ENCODE peak calls at places on chromosomes 13 and 19, in six cellular contexts. One of them, this sample, is unnamed. For H3K27me3, the result is how much of the 10 kb centered on the place peaks cover.

GRCh38 chr19:17762505-17763229 is 11.4 kb downstream of the FCHO1 start:
- DNase-seq in GM23338: peak
- DNase-seq in heart left ventricle: no peak
- DNase-seq in astrocyte: peak
- DNase-seq in MG63: peak
- DNase-seq in neural progenitor cell: peak
- DNase-seq in this sample: peak

GRCh38 chr13:87259479-87260083 is 411.6 kb upstream of the SLITRK5 start:
- DNase-seq in neural progenitor cell: peak
- DNase-seq in heart left ventricle: no peak
- DNase-seq in astrocyte: no peak
- DNase-seq in MG63: no peak
- DNase-seq in GM23338: peak
- DNase-seq in this sample: peak

GRCh38 chr19:38324431-38324830 is 4.8 kb downstream of the KCNK6 start:
- DNase-seq in heart left ventricle: no peak
- DNase-seq in GM23338: no peak
- DNase-seq in neural progenitor cell: no peak
- DNase-seq in MG63: no peak
- DNase-seq in astrocyte: no peak
- DNase-seq in this sample: no peak

GRCh38 chr13:31765441-31765840 is 26.1 kb downstream of the RXFP2 start:
- DNase-seq in heart left ventricle: no peak
- DNase-seq in astrocyte: peak
- DNase-seq in neural progenitor cell: no peak
- DNase-seq in GM23338: no peak
- DNase-seq in MG63: peak
- DNase-seq in this sample: no peak

GRCh38 chr13:30418075-30418715 is 4.1 kb upstream of the UBE2L5 start:
- DNase-seq in MG63: no peak
- DNase-seq in astrocyte: no peak
- DNase-seq in heart left ventricle: no peak
- DNase-seq in GM23338: no peak
- DNase-seq in neural progenitor cell: no peak
- DNase-seq in this sample: no peak

GRCh38 chr19:3350014-3350663 is 16.2 kb upstream of the NFIC start:
- DNase-seq in GM23338: no peak
- DNase-seq in astrocyte: no peak
- DNase-seq in heart left ventricle: no peak
- DNase-seq in neural progenitor cell: no peak
- DNase-seq in MG63: no peak
- DNase-seq in this sample: no peak

GRCh38 chr13:106518535-106518934 is 16.9 kb downstream of the EFNB2 start:
- DNase-seq in heart left ventricle: no peak
- DNase-seq in neural progenitor cell: no peak
- DNase-seq in astrocyte: no peak
- DNase-seq in GM23338: no peak
- DNase-seq in MG63: no peak
- DNase-seq in this sample: no peak

GRCh38 chr13:67100723-67101122 is 129.4 kb downstream of the PCDH9 start:
- DNase-seq in astrocyte: peak
- DNase-seq in neural progenitor cell: no peak
- DNase-seq in heart left ventricle: no peak
- DNase-seq in GM23338: peak
- DNase-seq in MG63: no peak
- DNase-seq in this sample: no peak

GRCh38 chr13:107124129-107124718 is 556.3 kb upstream of the ARGLU1 start:
- DNase-seq in neural progenitor cell: peak
- DNase-seq in astrocyte: no peak
- DNase-seq in heart left ventricle: no peak
- DNase-seq in GM23338: peak
- DNase-seq in MG63: no peak
- DNase-seq in this sample: no peak

GRCh38 chr19:53772943-53773342 is 51.2 kb downstream of the NLRP12 start:
- DNase-seq in heart left ventricle: peak
- DNase-seq in GM23338: peak
- DNase-seq in neural progenitor cell: peak
- DNase-seq in MG63: peak
- DNase-seq in astrocyte: peak
- DNase-seq in this sample: peak

GRCh38 chr13:21528616-21529015 is 69.5 kb upstream of the ZDHHC20 start:
- DNase-seq in MG63: no peak
- DNase-seq in astrocyte: peak
- DNase-seq in heart left ventricle: no peak
- DNase-seq in neural progenitor cell: no peak
- DNase-seq in GM23338: no peak
- DNase-seq in this sample: no peak

GRCh38 chr19:5826531-5827341 is 12.8 kb downstream of the FUT6 start:
- DNase-seq in neural progenitor cell: peak
- DNase-seq in MG63: peak
- DNase-seq in heart left ventricle: peak
- DNase-seq in astrocyte: no peak
- DNase-seq in GM23338: peak
- DNase-seq in this sample: peak

GRCh38 chr13:24148414-24149305 is 11.9 kb upstream of the SPATA13 start:
- DNase-seq in astrocyte: peak
- DNase-seq in heart left ventricle: no peak
- DNase-seq in GM23338: peak
- DNase-seq in neural progenitor cell: no peak
- DNase-seq in MG63: peak
- DNase-seq in this sample: peak

GRCh38 chr19:21047712-21048111 is 27.3 kb downstream of the ZNF430 start:
- DNase-seq in astrocyte: no peak
- DNase-seq in GM23338: no peak
- DNase-seq in neural progenitor cell: no peak
- DNase-seq in heart left ventricle: no peak
- DNase-seq in MG63: no peak
- DNase-seq in this sample: no peak

GRCh38 chr13:41973247-41973741 is 12.4 kb upstream of the VWA8 start:
- DNase-seq in MG63: no peak
- DNase-seq in neural progenitor cell: peak
- DNase-seq in astrocyte: no peak
- DNase-seq in heart left ventricle: peak
- DNase-seq in GM23338: peak
- DNase-seq in this sample: peak

GRCh38 chr19:16969127-16969526 is 57.5 kb downstream of the CPAMD8 start:
- DNase-seq in astrocyte: no peak
- DNase-seq in neural progenitor cell: no peak
- DNase-seq in heart left ventricle: no peak
- DNase-seq in GM23338: peak
- DNase-seq in MG63: no peak
- DNase-seq in this sample: no peak

GRCh38 chr13:84032116-84032515 is 149.8 kb upstream of the SLITRK1 start:
- DNase-seq in neural progenitor cell: no peak
- DNase-seq in MG63: no peak
- DNase-seq in astrocyte: peak
- DNase-seq in GM23338: no peak
- DNase-seq in heart left ventricle: no peak
- DNase-seq in this sample: no peak

GRCh38 chr19:49988433-49988832 is 27.5 kb upstream of the SIGLEC11 start:
- DNase-seq in GM23338: no peak
- DNase-seq in MG63: peak
- DNase-seq in heart left ventricle: no peak
- DNase-seq in astrocyte: peak
- DNase-seq in neural progenitor cell: no peak
- DNase-seq in this sample: no peak

GRCh38 chr19:14505488-14506239 is 9.7 kb upstream of the GIPC1 start:
- DNase-seq in neural progenitor cell: peak
- DNase-seq in heart left ventricle: no peak
- DNase-seq in MG63: peak
- DNase-seq in GM23338: peak
- DNase-seq in astrocyte: peak
- DNase-seq in this sample: peak

GRCh38 chr13:98284677-98285076 is 107.6 kb upstream of the RNF113B start:
- DNase-seq in MG63: no peak
- DNase-seq in heart left ventricle: no peak
- DNase-seq in GM23338: no peak
- DNase-seq in astrocyte: no peak
- DNase-seq in neural progenitor cell: no peak
- DNase-seq in this sample: no peak

GRCh38 chr19:39752795-39753194 is 15.0 kb upstream of the CLC start:
- DNase-seq in neural progenitor cell: no peak
- DNase-seq in GM23338: no peak
- DNase-seq in MG63: no peak
- DNase-seq in astrocyte: no peak
- DNase-seq in heart left ventricle: no peak
- DNase-seq in this sample: no peak

GRCh38 chr13:35139591-35139990 is 197.5 kb downstream of the NBEA start:
- DNase-seq in heart left ventricle: no peak
- DNase-seq in GM23338: no peak
- DNase-seq in neural progenitor cell: no peak
- DNase-seq in MG63: no peak
- DNase-seq in astrocyte: peak
- DNase-seq in this sample: no peak

GRCh38 chr19:10334340-10335148 is 1.2 kb upstream of the RAVER1 start:
- DNase-seq in astrocyte: peak
- DNase-seq in neural progenitor cell: peak
- DNase-seq in GM23338: peak
- DNase-seq in heart left ventricle: peak
- DNase-seq in MG63: peak
- DNase-seq in this sample: peak

GRCh38 chr19:41223431-41224234 is 4.6 kb downstream of the AXL start:
- DNase-seq in MG63: peak
- DNase-seq in heart left ventricle: no peak
- DNase-seq in neural progenitor cell: peak
- DNase-seq in astrocyte: peak
- DNase-seq in GM23338: peak
- DNase-seq in this sample: peak

DNA sequence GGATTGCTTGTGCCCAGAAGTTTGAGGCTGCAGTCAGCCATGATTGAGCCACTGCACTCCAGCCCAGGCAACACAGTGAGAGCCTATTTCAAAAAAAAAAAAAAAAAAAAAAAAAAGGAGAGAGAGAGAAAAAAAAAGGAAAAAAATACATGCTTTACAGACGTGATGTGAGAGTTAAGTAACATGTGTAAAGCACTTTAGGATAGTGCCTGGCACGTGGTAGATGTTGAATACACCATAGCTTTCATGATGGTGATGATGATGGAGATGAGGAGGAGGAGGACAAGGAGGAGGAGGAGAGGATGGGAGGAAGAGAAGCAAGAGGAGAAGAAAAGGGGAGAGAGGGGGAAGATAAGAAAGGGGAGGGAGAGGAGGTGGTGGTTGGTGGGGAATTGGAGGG is 15.1 kb upstream of the RUBCNL start:
- DNase-seq in MG63: no peak
- DNase-seq in GM23338: no peak
- DNase-seq in neural progenitor cell: no peak
- DNase-seq in heart left ventricle: no peak
- DNase-seq in astrocyte: no peak
- DNase-seq in this sample: no peak
- H3K4me3 ChIP-seq in MG63: no peak
- H3K4me3 ChIP-seq in GM23338: no peak
- H3K4me3 ChIP-seq in neural progenitor cell: no peak
- H3K4me3 ChIP-seq in heart left ventricle: no peak
- H3K4me3 ChIP-seq in astrocyte: no peak
- H3K4me3 ChIP-seq in this sample: no peak

DNA sequence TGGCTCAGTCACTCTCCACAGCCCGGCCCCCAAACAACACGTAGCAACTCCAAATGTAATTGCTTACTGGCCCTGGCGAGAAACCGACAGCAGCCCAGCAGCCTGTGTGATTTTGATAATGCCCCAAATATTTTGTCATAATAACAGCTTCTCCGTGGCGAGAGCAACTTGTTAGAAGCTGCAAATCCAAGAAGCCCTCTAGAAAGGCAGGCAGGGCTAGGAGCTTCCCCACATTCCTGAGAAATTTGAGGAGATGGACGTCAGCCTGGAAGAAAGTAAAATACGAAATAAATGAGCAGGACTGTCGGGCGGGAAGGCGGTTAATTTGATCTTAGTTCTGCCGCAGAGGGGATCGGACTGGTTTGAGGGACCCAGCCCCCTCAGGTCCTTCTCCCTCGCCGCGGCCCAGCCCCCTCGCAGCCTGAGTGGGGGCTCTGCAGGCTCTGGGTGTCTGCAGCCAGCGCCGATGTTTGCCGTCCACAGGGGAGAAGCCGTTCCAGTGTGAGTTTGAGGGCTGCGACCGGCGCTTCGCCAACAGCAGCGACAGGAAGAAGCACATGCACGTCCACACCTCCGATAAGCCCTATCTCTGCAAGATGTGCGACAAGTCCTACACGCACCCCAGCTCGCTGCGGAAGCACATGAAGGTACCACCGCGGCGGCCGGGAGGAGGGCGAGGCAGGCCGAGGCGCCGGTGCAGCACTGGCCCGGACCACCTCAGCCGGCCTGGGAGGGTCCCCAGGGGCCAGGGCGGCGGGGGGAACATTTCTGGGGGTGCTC is 3.1 kb downstream of the ZIC2 start:
- DNase-seq in MG63: peak
- DNase-seq in GM23338: peak
- DNase-seq in astrocyte: no peak
- DNase-seq in neural progenitor cell: peak
- DNase-seq in heart left ventricle: no peak
- DNase-seq in this sample: peak
- H3K27me3 ChIP-seq in MG63: under half
- H3K27me3 ChIP-seq in GM23338: half or more
- H3K27me3 ChIP-seq in astrocyte: under half
- H3K27me3 ChIP-seq in neural progenitor cell: under half
- H3K27me3 ChIP-seq in heart left ventricle: half or more
- H3K27me3 ChIP-seq in this sample: half or more

GRCh38 chr13:76425930-76426329 is 460.3 kb downstream of the KCTD12 start:
- DNase-seq in heart left ventricle: no peak
- DNase-seq in astrocyte: peak
- DNase-seq in neural progenitor cell: no peak
- DNase-seq in MG63: peak
- DNase-seq in GM23338: no peak
- DNase-seq in this sample: no peak
- H3K4me3 ChIP-seq in heart left ventricle: no peak
- H3K4me3 ChIP-seq in astrocyte: no peak
- H3K4me3 ChIP-seq in neural progenitor cell: no peak
- H3K4me3 ChIP-seq in MG63: no peak
- H3K4me3 ChIP-seq in GM23338: no peak
- H3K4me3 ChIP-seq in this sample: no peak

GRCh38 chr19:30237146-30237545 is 135.0 kb upstream of the ZNF536 start:
- DNase-seq in astrocyte: no peak
- DNase-seq in MG63: no peak
- DNase-seq in heart left ventricle: no peak
- DNase-seq in neural progenitor cell: peak
- DNase-seq in GM23338: peak
- DNase-seq in this sample: peak
- H3K27me3 ChIP-seq in astrocyte: under half
- H3K27me3 ChIP-seq in MG63: under half
- H3K27me3 ChIP-seq in heart left ventricle: under half
- H3K27me3 ChIP-seq in neural progenitor cell: under half
- H3K27me3 ChIP-seq in GM23338: under half
- H3K27me3 ChIP-seq in this sample: under half